ENCODE peak calls at places on chromosomes 12 and 14, in six cellular contexts. E is foreskin fibroblast, H is lower lobe of right lung, O is A673, I is uterus, N is osteoblast. U is an unnamed sample.

GRCh38 chr12:103924761-103925641 is 5.2 kb upstream of the HSP90B1 start:
- DNase-seq in E (peak), H (no peak), O (peak), I (no peak), N (peak), U (peak)

GRCh38 chr12:4164591-4165558 is 108.7 kb upstream of the CCND2 start:
- DNase-seq in E (peak), H (peak), O (peak), I (peak), N (peak), U (peak)

GRCh38 chr12:62686938-62687337 is 220.3 kb downstream of the MON2 start:
- DNase-seq in E (peak), H (no peak), O (no peak), I (no peak), N (no peak), U (no peak)

GRCh38 chr12:68031881-68032739 is 42.9 kb downstream of the IFNG-AS1 start:
- DNase-seq in E (no peak), H (no peak), O (no peak), I (no peak), N (no peak), U (no peak)

GRCh38 chr12:104457746-104458644 is 1.2 kb downstream of the CHST11 start:
- DNase-seq in E (no peak), H (peak), O (peak), I (peak), N (peak), U (peak)

GRCh38 chr12:116431677-116432300 is 127.4 kb upstream of the MAP1LC3B2 start:
- DNase-seq in E (no peak), H (no peak), O (no peak), I (no peak), N (peak), U (no peak)

GRCh38 chr14:84806627-84807026 is 723.3 kb upstream of the FLRT2 start:
- DNase-seq in E (no peak), H (no peak), O (no peak), I (no peak), N (no peak), U (peak)

GRCh38 chr12:120199595-120200306 is 1.2 kb downstream of the RPLP0 start:
- DNase-seq in E (peak), H (no peak), O (no peak), I (peak), N (peak), U (peak)

GRCh38 chr14:38290601-38291190 is 34.8 kb upstream of the CLEC14A start:
- DNase-seq in E (peak), H (no peak), O (peak), I (no peak), N (no peak), U (peak)

GRCh38 chr14:24607635-24608492 is 1.6 kb downstream of the GZMH start:
- DNase-seq in E (no peak), H (no peak), O (no peak), I (no peak), N (no peak), U (no peak)

GRCh38 chr14:24609667-24610344 is at the start of gene GZMH:
- DNase-seq in E (no peak), H (no peak), O (no peak), I (no peak), N (no peak), U (no peak)

GRCh38 chr14:24607081-24607480 is 2.4 kb downstream of the GZMH start:
- DNase-seq in E (no peak), H (no peak), O (no peak), I (no peak), N (no peak), U (no peak)

GRCh38 chr14:24605435-24606190 is 3.9 kb downstream of the GZMH start:
- DNase-seq in E (no peak), H (no peak), O (peak), I (no peak), N (no peak), U (peak)
- TF ChIP-seq CTCF in E (peak), H (peak), O (peak), I (no peak), N (peak), U (peak)

GRCh38 chr12:48105321-48105866 is 485 bp downstream of the SENP1 start:
- DNase-seq in E (no peak), H (no peak), O (peak), I (no peak), N (peak), U (peak)
- H3K4me3 ChIP-seq in E (peak), H (peak), O (peak), I (peak), N (peak), U (peak)

GRCh38 chr14:51131516-51131915 is 36.6 kb upstream of the TRIM9 start:
- DNase-seq in E (no peak), H (no peak), O (no peak), I (no peak), N (no peak), U (peak)

DNA sequence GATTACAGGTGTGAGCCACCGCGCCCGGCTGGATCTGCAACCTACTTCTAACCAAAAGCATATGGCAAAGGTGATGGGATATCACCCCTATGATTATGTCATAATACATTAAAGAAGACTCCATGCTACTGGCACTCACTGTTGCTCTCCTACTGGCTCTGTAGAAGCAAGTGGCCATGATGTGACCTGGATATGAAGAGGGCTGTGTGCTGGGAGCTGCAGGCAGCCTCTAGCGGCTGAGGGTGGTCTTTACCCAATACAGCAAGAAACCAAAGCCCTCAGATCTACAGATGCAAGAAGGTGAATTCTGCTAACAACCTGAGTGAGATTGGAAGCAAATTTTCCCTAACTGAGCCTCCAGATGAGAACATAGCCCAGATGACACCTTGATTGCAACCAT is 34.2 kb upstream of the TRIM9 start:
- DNase-seq in E (no peak), H (no peak), O (peak), I (no peak), N (peak), U (no peak)
- TF ChIP-seq CTCF in E (no peak), H (no peak), O (peak), I (no peak), N (no peak), U (no peak)

GRCh38 chr12:93990832-93991748 is 157.3 kb upstream of the PLXNC1 start:
- DNase-seq in E (peak), H (no peak), O (peak), I (no peak), N (peak), U (peak)
- H3K4me3 ChIP-seq in E (no peak), H (no peak), O (no peak), I (no peak), N (peak), U (no peak)

DNA sequence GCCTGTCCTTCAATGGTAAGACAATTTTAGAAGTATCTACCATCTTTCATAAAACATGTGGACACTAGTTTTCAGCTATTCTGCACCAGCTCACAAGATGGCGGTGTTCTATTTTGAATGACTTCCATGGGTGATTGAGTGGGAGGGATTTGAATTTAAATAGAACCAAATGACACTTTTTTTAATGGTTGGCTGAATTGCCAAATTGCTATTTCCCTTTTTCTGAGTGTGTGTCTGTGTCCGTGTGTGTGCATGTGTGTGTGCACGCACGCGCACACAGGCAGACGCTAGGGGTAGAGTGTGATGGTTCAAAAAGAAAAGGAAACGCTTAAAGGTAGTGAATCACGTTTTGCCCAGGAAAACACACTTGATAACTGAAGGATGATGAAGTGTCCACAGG is 362.6 kb downstream of the DAD1 start:
- DNase-seq in E (no peak), H (peak), O (peak), I (no peak), N (no peak), U (peak)
- TF ChIP-seq CTCF in E (no peak), H (peak), O (peak), I (no peak), N (peak), U (peak)

DNA sequence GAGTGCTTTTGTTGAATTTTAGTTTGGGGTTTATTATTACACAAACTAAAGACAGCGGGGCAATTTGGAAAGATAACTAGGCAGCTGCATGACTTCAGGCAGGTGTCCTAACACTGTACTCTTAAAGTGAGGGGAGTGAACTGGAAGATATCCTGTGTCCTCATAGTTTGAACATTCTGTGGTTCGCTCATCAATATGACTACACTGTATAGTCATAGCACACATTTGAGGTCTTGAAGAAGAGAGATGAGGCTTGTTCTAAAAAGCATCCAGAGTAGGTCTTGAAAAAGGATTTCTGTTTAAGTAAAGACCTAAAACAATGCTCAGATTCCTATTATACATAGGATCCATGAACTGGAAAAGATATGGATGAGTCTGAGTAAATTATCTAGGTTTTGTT is 1.8 kb upstream of the MAP3K9 start:
- DNase-seq in E (no peak), H (no peak), O (no peak), I (no peak), N (no peak), U (peak)
- H3K4me3 ChIP-seq in E (no peak), H (no peak), O (no peak), I (no peak), N (no peak), U (peak)

GRCh38 chr12:82019533-82019932 is 260.4 kb upstream of the PPFIA2 start:
- DNase-seq in E (no peak), H (no peak), O (peak), I (no peak), N (no peak), U (peak)
- TF ChIP-seq CTCF in E (no peak), H (peak), O (peak), I (no peak), N (no peak), U (peak)

GRCh38 chr12:48903982-48904411 is 21.3 kb downstream of the FKBP11 start:
- DNase-seq in E (peak), H (peak), O (peak), I (peak), N (peak), U (peak)

GRCh38 chr12:48899651-48900050 is 25.6 kb downstream of the FKBP11 start:
- DNase-seq in E (no peak), H (no peak), O (no peak), I (no peak), N (no peak), U (no peak)

GRCh38 chr12:48907243-48907642 is 18.0 kb downstream of the FKBP11 start:
- DNase-seq in E (no peak), H (no peak), O (no peak), I (no peak), N (no peak), U (no peak)

GRCh38 chr12:48901278-48901677 is 24.0 kb downstream of the FKBP11 start:
- DNase-seq in E (peak), H (no peak), O (no peak), I (no peak), N (peak), U (peak)

GRCh38 chr12:48903363-48903981 is 21.8 kb downstream of the FKBP11 start:
- DNase-seq in E (peak), H (peak), O (no peak), I (no peak), N (peak), U (no peak)
- H3K4me3 ChIP-seq in E (no peak), H (peak), O (no peak), I (no peak), N (no peak), U (no peak)

DNA sequence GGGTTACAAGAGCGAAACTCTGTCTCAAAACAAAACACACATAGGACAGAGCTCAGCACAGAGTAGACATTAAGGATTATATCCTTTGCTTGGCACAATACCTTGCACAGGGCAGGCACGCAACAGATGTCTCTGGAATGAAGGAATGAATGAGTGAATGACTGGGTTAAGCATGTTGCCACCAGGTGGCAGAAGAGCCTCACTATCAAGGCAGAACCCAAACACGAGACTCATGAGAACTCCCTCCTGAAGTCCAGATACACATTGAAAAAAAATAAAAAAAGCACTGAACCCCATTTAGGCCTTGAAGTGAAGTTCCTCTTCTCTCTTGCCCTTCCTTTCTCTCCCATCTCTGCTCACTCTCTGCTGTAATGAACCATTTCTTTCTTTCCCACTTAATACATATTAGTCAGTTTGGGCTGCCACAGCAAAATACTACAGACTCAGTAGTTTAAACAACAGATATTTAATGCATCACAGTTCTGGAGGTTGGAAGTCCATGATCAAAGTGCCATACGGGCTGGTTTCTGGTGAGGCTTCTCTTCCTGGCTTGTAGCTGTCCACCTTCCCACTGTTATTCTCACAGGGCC is 26.6 kb upstream of the LTA4H start:
- DNase-seq in E (peak), H (peak), O (peak), I (peak), N (peak), U (peak)
- TF ChIP-seq CTCF in E (peak), H (peak), O (peak), I (peak), N (peak), U (peak)